ENCODE peak calls at places on chromosomes 11 and 22, in ten cellular contexts. S is NCI-H345; U is AG09319; D is LHCN-M2; J is C1 segment of cervical spinal cord; K is activated T-helper 9 cell treated with anti-CD3 and anti-CD28 coated beads, Interleukin-2, amount 50 U/mL, for 16 hours; B is GM04504; Q is HEK293T; O is DMS153; L is fibroblast of mammary gland. Z is an unnamed sample.

GRCh38 chr11:122743949-122744876 is 88.7 kb downstream of the UBASH3B start:
- DNase-seq in S (no peak), U (no peak), D (no peak), J (no peak), K (peak), B (no peak), Q (no peak), O (no peak), L (no peak), Z (no peak)

GRCh38 chr11:14390669-14391068 is 31.7 kb upstream of the RRAS2 start:
- DNase-seq in S (no peak), U (peak), D (no peak), J (no peak), K (no peak), B (no peak), Q (no peak), O (no peak), L (peak), Z (no peak)

GRCh38 chr11:7900686-7901085 is 30.4 kb downstream of the OR10A6 start:
- DNase-seq in S (no peak), U (no peak), D (no peak), J (no peak), K (no peak), B (no peak), Q (no peak), O (no peak), L (no peak), Z (no peak)

GRCh38 chr11:74311352-74311926 is at the start of gene P4HA3:
- DNase-seq in S (peak), U (no peak), D (no peak), J (no peak), K (peak), B (no peak), Q (peak), O (no peak), L (peak), Z (no peak)

GRCh38 chr11:927871-928270 is 2.2 kb downstream of the AP2A2 start:
- DNase-seq in S (no peak), U (no peak), D (no peak), J (no peak), K (no peak), B (no peak), Q (no peak), O (no peak), L (no peak), Z (no peak)

GRCh38 chr22:40107756-40108437 is 69.8 kb upstream of the TNRC6B start:
- DNase-seq in S (no peak), U (peak), D (peak), J (no peak), K (no peak), B (peak), Q (no peak), O (no peak), L (peak), Z (peak)

GRCh38 chr11:124071622-124071948 is 30.5 kb upstream of the OR10G7 start:
- DNase-seq in S (no peak), U (no peak), D (no peak), J (no peak), K (no peak), B (no peak), Q (no peak), O (no peak), L (no peak), Z (no peak)

GRCh38 chr22:21449531-21450319 is 17.5 kb upstream of the TMEM191C start:
- DNase-seq in S (no peak), U (no peak), D (no peak), J (no peak), K (no peak), B (no peak), Q (no peak), O (no peak), L (no peak), Z (no peak)

GRCh38 chr22:29524440-29525191 is 28.9 kb downstream of the THOC5 start:
- DNase-seq in S (peak), U (no peak), D (peak), J (no peak), K (no peak), B (peak), Q (peak), O (no peak), L (peak), Z (peak)

GRCh38 chr11:12288212-12288933 is 89.0 kb upstream of the PARVA start:
- DNase-seq in S (peak), U (peak), D (peak), J (peak), K (peak), B (peak), Q (peak), O (peak), L (peak), Z (peak)

GRCh38 chr11:107719557-107720304 is 7.9 kb upstream of the SLN start:
- DNase-seq in S (no peak), U (no peak), D (no peak), J (no peak), K (no peak), B (no peak), Q (no peak), O (no peak), L (peak), Z (no peak)

GRCh38 chr22:29308148-29308790 is 1.8 kb downstream of the GAS2L1 start:
- DNase-seq in S (no peak), U (no peak), D (no peak), J (no peak), K (no peak), B (no peak), Q (no peak), O (no peak), L (no peak), Z (no peak)

GRCh38 chr22:30305519-30305905 is 16.2 kb upstream of the CASTOR1 start:
- DNase-seq in S (no peak), U (no peak), D (no peak), J (no peak), K (no peak), B (no peak), Q (no peak), O (no peak), L (peak), Z (no peak)

GRCh38 chr22:37337204-37337943 is 55.1 kb downstream of the CYTH4 start:
- DNase-seq in S (no peak), U (no peak), D (peak), J (no peak), K (no peak), B (no peak), Q (no peak), O (no peak), L (peak), Z (peak)

GRCh38 chr11:116991491-116991890 is 106.7 kb downstream of the SIK3 start:
- DNase-seq in S (no peak), U (no peak), D (no peak), J (no peak), K (no peak), B (no peak), Q (no peak), O (no peak), L (no peak), Z (no peak)

GRCh38 chr11:75814369-75814685 is 683 bp upstream of the UVRAG start:
- DNase-seq in S (peak), U (no peak), D (no peak), J (no peak), K (no peak), B (no peak), Q (no peak), O (peak), L (no peak), Z (no peak)